ENCODE peak calls at places on chromosomes 1 and 21, in six cellular contexts. H is chondrocyte, S is adrenal gland, A is fibroblast of villous mesenchyme, T is colonic mucosa, Y is DND-41. R is an unnamed sample.

GRCh38 chr1:12208271-12208670 is 21.6 kb upstream of the VPS13D start:
- DNase-seq in H (no peak), S (no peak), A (no peak), T (no peak), Y (no peak), R (no peak)

GRCh38 chr1:54763814-54764131 is 550 bp downstream of the PARS2 start:
- DNase-seq in H (no peak), S (no peak), A (no peak), T (no peak), Y (peak), R (no peak)

GRCh38 chr1:203390298-203390697 is 39.4 kb upstream of the FMOD start:
- DNase-seq in H (no peak), S (no peak), A (no peak), T (no peak), Y (no peak), R (no peak)

GRCh38 chr1:204989266-204990058 is 53.5 kb upstream of the CNTN2 start:
- DNase-seq in H (no peak), S (peak), A (peak), T (peak), Y (peak), R (peak)

GRCh38 chr1:19010995-19011696 is 54.7 kb upstream of the IFFO2 start:
- DNase-seq in H (no peak), S (peak), A (peak), T (peak), Y (peak), R (no peak)

GRCh38 chr21:22561946-22562345 is 1563.7 kb downstream of the NCAM2 start:
- DNase-seq in H (no peak), S (no peak), A (no peak), T (no peak), Y (no peak), R (no peak)

GRCh38 chr1:95287078-95287477 is 53.1 kb downstream of the RWDD3 start:
- DNase-seq in H (no peak), S (no peak), A (no peak), T (no peak), Y (no peak), R (no peak)

GRCh38 chr1:31695327-31695726 is 8.5 kb downstream of the COL16A1 start:
- DNase-seq in H (no peak), S (no peak), A (no peak), T (no peak), Y (no peak), R (no peak)

GRCh38 chr1:151175036-151175741 is 592 bp downstream of the TMOD4 start:
- DNase-seq in H (no peak), S (no peak), A (no peak), T (no peak), Y (no peak), R (no peak)

GRCh38 chr1:3618904-3619671 is 5.7 kb upstream of the TPRG1L start:
- DNase-seq in H (no peak), S (peak), A (peak), T (peak), Y (peak), R (peak)

GRCh38 chr1:212293579-212293978 is 8.4 kb downstream of the PPP2R5A start:
- DNase-seq in H (no peak), S (no peak), A (peak), T (no peak), Y (no peak), R (no peak)

GRCh38 chr1:235093685-235094592 is 34.7 kb downstream of the TOMM20 start:
- DNase-seq in H (no peak), S (peak), A (peak), T (peak), Y (peak), R (peak)

GRCh38 chr1:208098758-208099157 is 145.4 kb downstream of the PLXNA2 start:
- DNase-seq in H (no peak), S (no peak), A (no peak), T (no peak), Y (no peak), R (no peak)

GRCh38 chr1:170618418-170618817 is 45.5 kb upstream of the PRRX1 start:
- DNase-seq in H (no peak), S (no peak), A (no peak), T (no peak), Y (no peak), R (no peak)

GRCh38 chr1:167455786-167456446 is 62.4 kb downstream of the CD247 start:
- DNase-seq in H (no peak), S (peak), A (no peak), T (no peak), Y (peak), R (no peak)

GRCh38 chr21:42239973-42240372 is 21.0 kb downstream of the ABCG1 start:
- DNase-seq in H (no peak), S (no peak), A (no peak), T (no peak), Y (no peak), R (no peak)

GRCh38 chr1:79460773-79461436 is 454.4 kb upstream of the ADGRL4 start:
- DNase-seq in H (no peak), S (no peak), A (no peak), T (no peak), Y (no peak), R (no peak)

GRCh38 chr1:79457825-79458224 is 451.3 kb upstream of the ADGRL4 start:
- DNase-seq in H (no peak), S (no peak), A (no peak), T (no peak), Y (no peak), R (no peak)
- TF ChIP-seq CTCF in H (no peak), S (no peak), A (no peak), T (no peak), Y (no peak), R (no peak)

GRCh38 chr1:27109103-27109822 is 45.7 kb downstream of the SLC9A1 start:
- DNase-seq in H (no peak), S (no peak), A (no peak), T (peak), Y (no peak), R (no peak)
- TF ChIP-seq CTCF in H (peak), S (no peak), A (peak), T (no peak), Y (peak), R (no peak)

DNA sequence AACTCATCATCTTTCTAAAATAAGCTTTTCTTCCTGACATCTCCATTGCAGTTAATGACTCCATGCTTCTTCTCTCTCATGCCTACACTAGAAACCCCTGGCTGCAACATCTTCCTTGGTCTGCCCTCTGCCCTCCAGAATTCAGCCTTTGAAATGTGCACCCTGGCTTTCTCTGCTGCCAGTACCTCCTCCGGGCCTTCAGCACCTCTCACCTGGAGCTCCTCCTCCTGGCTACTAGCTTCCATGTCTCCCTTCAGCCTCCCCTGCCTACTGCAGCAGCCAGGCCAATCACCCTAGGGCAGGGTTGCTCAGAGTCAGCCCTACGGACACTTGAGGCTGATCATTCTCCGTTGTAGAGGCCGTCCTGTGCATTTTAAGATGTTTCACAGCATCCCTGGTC is 18.3 kb downstream of the SUSD4 start:
- DNase-seq in H (no peak), S (no peak), A (no peak), T (no peak), Y (no peak), R (no peak)
- TF ChIP-seq CTCF in H (no peak), S (no peak), A (no peak), T (no peak), Y (no peak), R (no peak)

GRCh38 chr1:24567792-24568388 is 12.0 kb downstream of the NCMAP start:
- DNase-seq in H (no peak), S (no peak), A (no peak), T (peak), Y (no peak), R (no peak)
- TF ChIP-seq CTCF in H (peak), S (no peak), A (no peak), T (no peak), Y (peak), R (no peak)

GRCh38 chr1:161440312-161440894 is 64.9 kb upstream of the FCGR2A start:
- DNase-seq in H (no peak), S (peak), A (peak), T (peak), Y (no peak), R (peak)
- TF ChIP-seq CTCF in H (peak), S (peak), A (peak), T (peak), Y (no peak), R (no peak)

DNA sequence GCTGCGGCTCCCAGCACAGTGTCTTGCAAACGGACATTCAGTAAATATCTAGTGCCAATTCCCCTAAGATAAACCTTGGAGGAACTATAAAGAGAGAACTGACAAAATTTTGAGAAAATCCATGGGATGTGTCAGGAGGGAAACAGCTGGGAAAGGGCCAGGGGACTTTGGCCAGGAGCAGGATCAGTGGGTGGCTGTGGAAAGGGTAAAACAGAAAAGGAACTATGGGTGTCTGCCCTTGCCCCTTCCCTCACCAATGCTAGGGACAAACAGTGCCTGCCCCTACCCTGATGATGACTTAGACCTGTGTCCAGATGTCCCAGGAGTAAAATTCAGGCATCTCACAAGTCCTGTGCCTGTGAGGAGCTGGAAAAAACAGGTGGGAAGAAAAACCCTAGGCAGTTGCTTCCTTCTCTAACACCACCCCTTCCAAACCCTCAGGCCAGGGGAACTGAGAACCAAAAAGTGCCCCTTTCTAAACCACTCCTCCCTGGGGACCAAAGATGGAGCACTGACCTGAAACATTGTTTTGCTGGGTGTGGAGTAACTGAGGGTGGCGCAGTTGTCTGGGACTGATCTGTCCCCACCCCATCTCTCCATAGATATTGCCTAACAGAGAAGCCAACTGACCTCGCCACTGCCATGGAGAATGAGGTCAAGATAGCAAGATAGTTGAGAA is 22.1 kb upstream of the IFNAR2 start:
- DNase-seq in H (no peak), S (peak), A (no peak), T (no peak), Y (no peak), R (no peak)
- TF ChIP-seq CTCF in H (no peak), S (no peak), A (no peak), T (no peak), Y (no peak), R (no peak)

DNA sequence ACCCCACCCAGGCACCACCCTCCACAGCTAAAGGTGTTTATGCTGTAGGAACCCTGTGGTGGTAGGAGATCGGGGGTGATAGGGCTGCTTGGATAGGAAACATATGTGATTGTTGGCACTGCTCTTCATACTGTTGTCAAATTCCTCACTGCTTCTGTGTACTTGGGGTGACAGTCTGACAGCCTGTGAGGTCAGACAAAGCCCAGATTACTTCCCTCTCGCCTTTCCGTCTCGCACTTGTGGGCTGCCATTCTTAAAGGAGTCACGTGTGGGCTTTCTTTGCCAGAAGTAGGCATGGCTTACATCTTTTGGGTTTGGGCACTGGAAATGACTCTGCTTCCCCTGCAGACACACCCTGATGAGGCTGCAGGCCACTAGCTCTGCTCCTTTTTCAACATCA is 363.8 kb downstream of the DISC1 start:
- DNase-seq in H (no peak), S (no peak), A (no peak), T (no peak), Y (no peak), R (no peak)
- TF ChIP-seq CTCF in H (no peak), S (no peak), A (no peak), T (no peak), Y (no peak), R (no peak)

GRCh38 chr1:215679231-215679630 is 112.1 kb downstream of the KCTD3 start:
- DNase-seq in H (no peak), S (no peak), A (no peak), T (no peak), Y (no peak), R (no peak)

GRCh38 chr1:215672482-215672881 is 105.4 kb downstream of the KCTD3 start:
- DNase-seq in H (no peak), S (no peak), A (no peak), T (no peak), Y (no peak), R (no peak)

GRCh38 chr1:215682232-215682631 is 115.1 kb downstream of the KCTD3 start:
- DNase-seq in H (no peak), S (no peak), A (no peak), T (no peak), Y (no peak), R (no peak)

GRCh38 chr1:215673943-215674342 is 106.8 kb downstream of the KCTD3 start:
- DNase-seq in H (no peak), S (no peak), A (no peak), T (no peak), Y (no peak), R (no peak)

DNA sequence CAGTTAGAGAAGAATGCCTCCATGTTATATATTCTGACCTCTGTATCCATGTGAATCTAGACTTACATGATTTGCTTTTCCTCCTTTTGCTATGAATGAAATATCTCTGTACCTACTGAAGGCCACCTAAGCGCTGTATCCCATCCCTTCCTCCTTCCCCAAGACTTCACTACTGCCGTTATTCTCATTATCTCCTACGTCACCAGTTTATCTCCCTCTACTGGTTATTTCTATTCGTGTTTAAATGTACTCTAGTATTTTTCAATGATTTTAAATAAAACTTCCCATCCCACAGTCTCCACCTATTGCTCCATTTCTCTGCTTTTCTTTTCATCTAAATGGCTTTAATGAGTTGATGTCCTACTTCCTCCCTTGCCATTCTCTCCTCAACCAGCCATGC is 110.0 kb downstream of the KCTD3 start:
- DNase-seq in H (no peak), S (no peak), A (no peak), T (no peak), Y (no peak), R (no peak)
- TF ChIP-seq CTCF in H (peak), S (no peak), A (no peak), T (no peak), Y (no peak), R (no peak)